ENCODE peak calls at places on chromosomes 7 and 10, in seven cellular contexts. S is left ventricle myocardium inferior, Y is WERI-Rb-1, J is GM23338, I is H1, Z is HepG2, O is IMR-90. X is an unnamed sample.

GRCh38 chr10:92657024-92657423 is 32.7 kb upstream of the HHEX start:
- DNase-seq in S (no peak), Y (no peak), J (no peak), I (no peak), Z (peak; percentile 49), O (peak; percentile 41), X (no peak)

GRCh38 chr7:110774066-110774465 is 316.9 kb upstream of the LRRN3 start:
- DNase-seq in S (no peak), Y (no peak), J (no peak), I (no peak), Z (no peak), O (no peak), X (no peak)

GRCh38 chr7:16492513-16493062 is 27.1 kb upstream of the SOSTDC1 start:
- DNase-seq in S (no peak), Y (no peak), J (no peak), I (no peak), Z (peak; percentile 90), O (peak; percentile 46), X (no peak)

GRCh38 chr7:97016392-97017196 is 8.0 kb downstream of the DLX5 start:
- DNase-seq in S (no peak), Y (peak; percentile 89), J (peak; percentile 92), I (no peak), Z (peak; percentile 76), O (no peak), X (no peak)

GRCh38 chr7:2560175-2560695 is 1.5 kb downstream of the IQCE start:
- DNase-seq in S (no peak), Y (no peak), J (no peak), I (no peak), Z (no peak), O (no peak), X (no peak)

GRCh38 chr10:93376372-93377296 is 105.5 kb downstream of the MYOF start:
- DNase-seq in S (no peak), Y (peak; percentile 57), J (peak; percentile 84), I (no peak), Z (peak; percentile 69), O (peak; percentile 90), X (no peak)

GRCh38 chr10:103153302-103153759 is 39.7 kb downstream of the NT5C2 start:
- DNase-seq in S (no peak), Y (no peak), J (peak; percentile 23), I (no peak), Z (peak; percentile 51), O (peak; percentile 36), X (no peak)

GRCh38 chr7:135539629-135540028 is 18.1 kb upstream of the NUP205 start:
- DNase-seq in S (no peak), Y (no peak), J (no peak), I (no peak), Z (no peak), O (no peak), X (no peak)

GRCh38 chr10:92087750-92088395 is 164.3 kb downstream of the BTAF1 start:
- DNase-seq in S (peak; percentile 30), Y (peak; percentile 80), J (peak; percentile 94), I (peak; percentile 38), Z (peak; percentile 90), O (peak; percentile 82), X (peak; percentile 42)

GRCh38 chr7:127304087-127304486 is 51.3 kb upstream of the GRM8 start:
- DNase-seq in S (no peak), Y (no peak), J (peak; percentile 46), I (no peak), Z (no peak), O (no peak), X (no peak)

GRCh38 chr7:136183981-136184380 is 206.8 kb upstream of the MTPN start:
- DNase-seq in S (no peak), Y (no peak), J (peak; percentile 66), I (no peak), Z (no peak), O (peak; percentile 10), X (no peak)

GRCh38 chr7:95026018-95026417 is 118.6 kb downstream of the PPP1R9A start:
- DNase-seq in S (no peak), Y (no peak), J (no peak), I (no peak), Z (peak; percentile 41), O (no peak), X (no peak)

GRCh38 chr7:1028775-1029636 is 15.3 kb upstream of the GPR146 start:
- DNase-seq in S (peak; percentile 81), Y (peak; percentile 77), J (peak; percentile 60), I (no peak), Z (peak; percentile 93), O (peak; percentile 95), X (peak; percentile 47)

GRCh38 chr7:113289140-113289740 is 170.9 kb upstream of the SMIM30 start:
- DNase-seq in S (no peak), Y (peak; percentile 48), J (peak; percentile 57), I (no peak), Z (peak; percentile 36), O (peak; percentile 71), X (no peak)

GRCh38 chr7:47648301-47648900 is 66.5 kb upstream of the TNS3 start:
- DNase-seq in S (no peak), Y (no peak), J (no peak), I (no peak), Z (no peak), O (peak; percentile 85), X (no peak)

GRCh38 chr7:136870799-136871487 is 2.5 kb downstream of the CHRM2 start:
- DNase-seq in S (peak; percentile 23), Y (peak; percentile 11), J (peak; percentile 51), I (no peak), Z (no peak), O (no peak), X (no peak)

GRCh38 chr7:27091936-27092752 is 3.7 kb downstream of the HOXA1 start:
- DNase-seq in S (no peak), Y (no peak), J (peak; percentile 83), I (no peak), Z (no peak), O (no peak), X (no peak)

GRCh38 chr10:126502481-126502880 is 114.2 kb upstream of the ADAM12 start:
- DNase-seq in S (no peak), Y (no peak), J (no peak), I (no peak), Z (no peak), O (no peak), X (no peak)

GRCh38 chr7:143892527-143893300 is 9.3 kb downstream of the TCAF1 start:
- DNase-seq in S (no peak), Y (peak; percentile 50), J (peak; percentile 81), I (no peak), Z (peak; percentile 68), O (peak; percentile 18), X (no peak)

GRCh38 chr7:96933067-96933645 is 72.2 kb upstream of the DLX6 start:
- DNase-seq in S (no peak), Y (no peak), J (no peak), I (no peak), Z (no peak), O (no peak), X (no peak)

GRCh38 chr10:113523628-113524027 is 29.2 kb upstream of the HABP2 start:
- DNase-seq in S (no peak), Y (no peak), J (no peak), I (no peak), Z (no peak), O (no peak), X (no peak)

GRCh38 chr10:34489436-34489835 is 325.7 kb downstream of the PARD3 start:
- DNase-seq in S (no peak), Y (no peak), J (no peak), I (no peak), Z (no peak), O (no peak), X (no peak)

GRCh38 chr7:79308176-79308575 is 145.3 kb downstream of the MAGI2 start:
- DNase-seq in S (no peak), Y (no peak), J (peak; percentile 29), I (no peak), Z (peak; percentile 55), O (no peak), X (no peak)
- TF ChIP-seq CTCF in S (peak; percentile 37), Y (peak; percentile 35), J (peak; percentile 23), I (no peak), Z (peak; percentile 41), O (no peak), X (no peak)

GRCh38 chr7:133275008-133275407 is 22.1 kb downstream of the EXOC4 start:
- DNase-seq in S (no peak), Y (no peak), J (peak; percentile 55), I (no peak), Z (no peak), O (no peak), X (no peak)
- TF ChIP-seq CTCF in S (no peak), Y (peak; percentile 31), J (peak; percentile 79), I (peak; percentile 35), Z (peak; percentile 11), O (no peak), X (no peak)

GRCh38 chr10:124636271-124636993 is 107.7 kb downstream of the FAM53B start:
- DNase-seq in S (no peak), Y (no peak), J (no peak), I (no peak), Z (no peak), O (no peak), X (no peak)
- TF ChIP-seq CTCF in S (no peak), Y (peak; percentile 38), J (peak; percentile 28), I (peak; percentile 53), Z (no peak), O (no peak), X (no peak)

GRCh38 chr7:120856198-120856597 is 1.7 kb downstream of the TSPAN12 start:
- DNase-seq in S (no peak), Y (no peak), J (no peak), I (no peak), Z (no peak), O (no peak), X (no peak)

GRCh38 chr7:120858299-120858636 is 324 bp upstream of the TSPAN12 start:
- DNase-seq in S (no peak), Y (no peak), J (no peak), I (no peak), Z (no peak), O (no peak), X (no peak)

GRCh38 chr7:120860151-120860550 is 2.2 kb upstream of the TSPAN12 start:
- DNase-seq in S (no peak), Y (no peak), J (no peak), I (no peak), Z (no peak), O (no peak), X (no peak)

GRCh38 chr7:120857558-120858298 is at the start of gene TSPAN12:
- DNase-seq in S (peak; percentile 86), Y (peak; percentile 89), J (peak; percentile 89), I (no peak), Z (peak; percentile 39), O (peak; percentile 54), X (peak; percentile 25)

DNA sequence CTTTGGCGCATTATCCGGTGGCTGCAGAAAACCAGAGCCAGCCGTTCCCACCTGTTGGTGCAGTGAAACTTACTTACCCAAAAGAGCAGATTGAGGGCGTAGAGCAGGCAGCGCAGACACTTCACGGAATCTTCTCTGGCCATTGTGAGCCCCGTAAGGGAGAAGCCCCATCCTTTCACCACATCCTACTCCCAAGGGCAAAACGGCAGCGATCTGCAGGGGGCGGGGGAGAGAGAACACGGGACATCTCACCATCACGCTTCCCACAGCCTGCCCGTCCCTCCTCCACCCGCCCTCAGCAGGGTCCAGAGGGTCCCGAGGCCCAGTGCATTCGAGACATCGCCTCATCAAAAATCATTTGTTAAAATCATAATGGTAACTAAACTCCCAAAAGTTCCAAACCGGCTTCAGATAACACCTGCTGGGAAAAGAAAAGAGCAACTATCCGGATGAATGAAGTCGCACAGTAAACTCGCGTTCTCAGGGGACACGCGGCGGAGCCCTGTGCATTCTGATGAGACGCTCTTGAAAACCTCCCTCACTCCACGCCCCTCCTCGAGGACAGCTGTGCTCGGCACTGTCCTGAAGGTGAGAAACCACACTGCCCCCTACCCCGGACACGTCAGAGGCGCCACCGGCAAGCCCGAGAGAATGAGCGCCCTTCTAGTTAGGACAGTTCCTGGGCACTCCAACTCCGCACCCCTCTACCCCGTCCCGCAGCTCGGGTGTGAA is 1.2 kb downstream of the TSPAN12 start:
- DNase-seq in S (peak; percentile 38), Y (peak; percentile 74), J (peak; percentile 81), I (no peak), Z (peak; percentile 18), O (peak; percentile 8), X (no peak)
- TF ChIP-seq CTCF in S (no peak), Y (peak; percentile 43), J (peak; percentile 52), I (peak; percentile 24), Z (no peak), O (no peak), X (no peak)

X was measured in omental fat pad.